ENCODE peak calls at places on chromosome 18, in five cellular contexts. W is ascending aorta, I is HL-60, D is H9, P is activated B cell treated with CpG ODN at 0.5 μM for 24 hours. L is an unnamed sample.

GRCh38 chr18:35028556-35028955 is 12.7 kb upstream of the MAPRE2 start:
- DNase-seq in I (no peak), W (no peak), P (no peak), D (no peak), L (no peak)

GRCh38 chr18:35956226-35956625 is 16.3 kb upstream of the RMP24 start:
- DNase-seq in D (no peak), P (no peak), W (no peak), I (no peak), L (no peak)

GRCh38 chr18:9449580-9449979 is 25.7 kb upstream of the RALBP1 start:
- DNase-seq in W (no peak), P (no peak), D (no peak), I (no peak), L (no peak)

GRCh38 chr18:8966819-8967218 is 135.7 kb upstream of the NDUFV2 start:
- DNase-seq in I (no peak), P (no peak), D (no peak), W (no peak), L (no peak)

GRCh38 chr18:49059028-49059670 is 108.4 kb upstream of the SMAD7 start:
- DNase-seq in P (no peak), I (no peak), D (no peak), W (no peak), L (no peak)

GRCh38 chr18:62131305-62131909 is 55.4 kb downstream of the PIGN start:
- DNase-seq in D (peak; percentile 49), I (peak; percentile 51), P (no peak), W (no peak), L (peak; percentile 30)

GRCh38 chr18:37450434-37451133 is 115.0 kb downstream of the CELF4 start:
- DNase-seq in P (no peak), I (no peak), D (peak; percentile 78), W (no peak), L (no peak)

GRCh38 chr18:9927392-9928063 is 13.7 kb downstream of the VAPA start:
- DNase-seq in I (no peak), D (no peak), W (no peak), P (no peak), L (no peak)

GRCh38 chr18:10851824-10852225 is 297.5 kb downstream of the PIEZO2 start:
- DNase-seq in P (no peak), I (no peak), D (no peak), W (no peak), L (peak; percentile 58)

GRCh38 chr18:52605345-52605744 is 265.3 kb downstream of the DCC start:
- DNase-seq in P (no peak), W (no peak), D (no peak), I (no peak), L (no peak)

GRCh38 chr18:61528961-61529360 is 195.7 kb downstream of the CDH20 start:
- DNase-seq in W (no peak), P (no peak), D (no peak), I (no peak), L (no peak)

GRCh38 chr18:8351173-8351572 is 258.1 kb upstream of the RAB12 start:
- DNase-seq in D (no peak), I (no peak), P (no peak), W (no peak), L (no peak)

GRCh38 chr18:9867454-9867732 is 18.4 kb upstream of the TXNDC2 start:
- DNase-seq in I (no peak), D (no peak), P (no peak), W (no peak), L (no peak)

GRCh38 chr18:79245517-79246001 is 150.2 kb upstream of the NFATC1 start:
- DNase-seq in P (no peak), I (no peak), D (no peak), W (no peak), L (no peak)

GRCh38 chr18:13392899-13393298 is 174.3 kb downstream of the LDLRAD4 start:
- DNase-seq in D (no peak), W (no peak), P (no peak), I (no peak), L (no peak)

GRCh38 chr18:3692113-3692621 is 242.2 kb downstream of the TGIF1 start:
- DNase-seq in W (no peak), I (no peak), D (no peak), P (no peak), L (no peak)

GRCh38 chr18:12770469-12771219 is 67.8 kb downstream of the PSMG2 start:
- DNase-seq in I (peak; percentile 5), W (no peak), P (no peak), D (no peak), L (no peak)

GRCh38 chr18:4024702-4025101 is 430.4 kb downstream of the DLGAP1 start:
- DNase-seq in D (no peak), P (no peak), W (no peak), I (no peak), L (no peak)

GRCh38 chr18:79776674-79777073 is 21.1 kb upstream of the KCNG2 start:
- DNase-seq in P (no peak), I (no peak), D (no peak), W (no peak), L (no peak)

GRCh38 chr18:4636957-4637356 is 181.8 kb upstream of the DLGAP1 start:
- DNase-seq in P (no peak), W (no peak), I (no peak), D (no peak), L (no peak)

GRCh38 chr18:69839989-69840388 is 107.7 kb downstream of the CD226 start:
- DNase-seq in D (no peak), W (no peak), I (no peak), P (no peak), L (no peak)

GRCh38 chr18:69982417-69982816 is 34.7 kb upstream of the CD226 start:
- DNase-seq in I (no peak), D (no peak), W (no peak), P (no peak), L (no peak)

GRCh38 chr18:8339958-8340357 is 269.3 kb upstream of the RAB12 start:
- DNase-seq in D (no peak), I (no peak), P (no peak), W (no peak), L (no peak)

GRCh38 chr18:39602112-39602511 is 2036.5 kb upstream of the CELF4 start:
- DNase-seq in D (no peak), P (no peak), I (no peak), W (no peak), L (no peak)

GRCh38 chr18:67232406-67232805 is 284.1 kb downstream of the DSEL start:
- DNase-seq in I (no peak), D (no peak), P (no peak), W (no peak), L (no peak)

GRCh38 chr18:26868968-26869586 is 3.6 kb upstream of the AQP4 start:
- DNase-seq in W (no peak), P (no peak), I (no peak), D (no peak), L (no peak)

GRCh38 chr18:13386891-13387801 is 168.6 kb downstream of the LDLRAD4 start:
- DNase-seq in D (no peak), P (no peak), I (no peak), W (no peak), L (no peak)

GRCh38 chr18:78979058-78979680 is 449 bp upstream of the SALL3 start:
- DNase-seq in I (no peak), W (no peak), P (no peak), D (peak; percentile 72), L (no peak)

GRCh38 chr18:56637897-56638231 is 528 bp downstream of the TXNL1 start:
- DNase-seq in I (no peak), P (no peak), D (no peak), W (no peak), L (no peak)

GRCh38 chr18:59834267-59834666 is 65.5 kb upstream of the PMAIP1 start:
- DNase-seq in P (no peak), I (no peak), D (no peak), W (no peak), L (no peak)

GRCh38 chr18:28584726-28585125 is 407.8 kb upstream of the CDH2 start:
- DNase-seq in D (peak; percentile 51), W (no peak), P (no peak), I (no peak), L (no peak)

GRCh38 chr18:61870151-61870550 is 22.7 kb downstream of the RNF152 start:
- DNase-seq in I (no peak), D (no peak), P (no peak), W (no peak), L (no peak)

GRCh38 chr18:950882-951539 is 46.3 kb downstream of the ADCYAP1 start:
- DNase-seq in I (no peak), D (no peak), P (no peak), W (no peak), L (no peak)

GRCh38 chr18:8706981-8707940 is 1.9 kb downstream of the MTCL1 start:
- DNase-seq in W (no peak), I (no peak), D (peak; percentile 77), P (peak; percentile 34), L (peak; percentile 31)

GRCh38 chr18:904135-905090 is at the start of gene ADCYAP1:
- DNase-seq in W (no peak), I (no peak), D (peak; percentile 72), P (no peak), L (peak; percentile 32)

GRCh38 chr18:26827581-26827980 is 37.9 kb downstream of the AQP4 start:
- DNase-seq in I (no peak), P (no peak), D (no peak), W (no peak), L (no peak)

DNA sequence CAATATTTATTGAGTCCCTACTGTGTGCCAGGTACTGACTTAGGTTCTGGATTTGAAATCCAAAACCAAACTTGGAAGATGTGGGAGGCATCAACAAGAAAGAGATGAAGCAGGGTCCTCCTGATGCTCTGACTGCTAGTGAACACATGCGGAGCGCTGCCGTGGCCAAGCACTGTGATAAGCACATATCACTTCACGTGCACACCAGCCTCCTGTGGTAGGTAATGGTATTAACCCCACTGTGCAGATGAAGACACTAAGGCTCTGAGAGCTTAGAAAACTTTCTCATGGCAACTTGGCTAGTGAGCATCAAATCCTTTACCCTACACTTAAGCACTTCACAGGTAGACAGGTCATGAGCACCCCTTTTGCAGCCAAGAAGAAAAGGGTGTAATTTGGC is 216.1 kb downstream of the HAUS1 start:
- DNase-seq in D (no peak), P (no peak), I (no peak), W (no peak), L (no peak)
- TF ChIP-seq CTCF in D (peak; percentile 34), P (no peak), I (no peak), W (no peak), L (no peak)

GRCh38 chr18:25672490-25672889 is 320.5 kb upstream of the ZNF521 start:
- DNase-seq in D (peak; percentile 82), W (no peak), P (no peak), I (no peak), L (no peak)
- TF ChIP-seq CTCF in D (peak; percentile 79), W (no peak), P (no peak), I (no peak), L (no peak)

DNA sequence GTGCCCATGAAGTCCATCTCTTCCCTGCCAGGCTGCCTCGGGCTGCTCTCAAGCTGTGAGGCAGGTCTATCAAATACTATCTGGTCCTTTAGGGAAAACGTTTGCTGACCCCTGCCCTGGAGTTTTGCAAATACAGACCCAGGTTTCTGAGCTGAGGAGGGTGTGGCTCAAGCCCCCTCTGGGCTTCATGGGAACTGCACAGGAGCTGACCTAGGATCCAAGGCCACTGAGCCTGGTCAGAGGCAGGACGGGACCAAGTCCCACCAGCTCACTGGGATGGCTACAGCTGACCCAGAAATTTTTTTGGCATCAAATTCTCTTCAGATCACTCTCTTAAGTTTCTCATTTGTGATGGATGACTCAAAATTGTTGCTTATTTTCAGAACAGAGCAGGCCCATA is 14.1 kb downstream of the ZNF516 start:
- DNase-seq in D (no peak), P (no peak), I (no peak), W (no peak), L (no peak)
- TF ChIP-seq CTCF in D (peak; percentile 57), P (no peak), I (peak; percentile 16), W (no peak), L (no peak)

GRCh38 chr18:64409511-64409910 is 260.6 kb upstream of the LINC00305 start:
- DNase-seq in D (no peak), I (no peak), P (no peak), W (no peak), L (peak; percentile 28)
- TF ChIP-seq CTCF in D (peak; percentile 75), I (peak; percentile 6), P (no peak), W (no peak), L (no peak)

L was measured in GM13976.